ENCODE peak calls at places on chromosomes 13 and 19, in nine cellular contexts. H is left lung; C is stimulated activated CD4-positive, alpha-beta T cell treated with anti-CD3 and anti-CD28 coated beads, Interleukin-1b, Interleukin-23, amount 100 ng/mL, for 4 hours; Q is hepatic stellate cell; T is GM12865; V is NCI-H2081; P is BE2C; D is left colon; G is EL. R is an unnamed sample.

GRCh38 chr19:31110331-31110730 is 238.9 kb downstream of the TSHZ3 start:
- DNase-seq in H (no peak), C (peak), Q (peak), T (no peak), V (no peak), P (no peak), D (no peak), G (peak), R (peak)

GRCh38 chr13:76667551-76667950 is 218.7 kb downstream of the KCTD12 start:
- DNase-seq in H (no peak), C (no peak), Q (no peak), T (peak), V (no peak), P (peak), D (no peak), G (peak), R (peak)

GRCh38 chr13:42176286-42176685 is 95.7 kb upstream of the AKAP11 start:
- DNase-seq in H (no peak), C (no peak), Q (no peak), T (no peak), V (no peak), P (no peak), D (no peak), G (no peak), R (no peak)

GRCh38 chr19:40217027-40217810 is 965 bp downstream of the TTC9B start:
- DNase-seq in H (peak), C (no peak), Q (no peak), T (peak), V (peak), P (no peak), D (peak), G (no peak), R (no peak)

GRCh38 chr19:676343-677105 is at the start of gene FSTL3:
- DNase-seq in H (no peak), C (no peak), Q (peak), T (no peak), V (no peak), P (no peak), D (no peak), G (peak), R (no peak)

GRCh38 chr13:77300176-77301141 is 26.4 kb downstream of the MYCBP2 start:
- DNase-seq in H (no peak), C (no peak), Q (peak), T (peak), V (no peak), P (no peak), D (no peak), G (peak), R (peak)

GRCh38 chr13:112057736-112058518 is 9.0 kb upstream of the SOX1 start:
- DNase-seq in H (no peak), C (no peak), Q (no peak), T (no peak), V (peak), P (no peak), D (no peak), G (no peak), R (no peak)

GRCh38 chr19:16078311-16078758 is 2.0 kb downstream of the TPM4 start:
- DNase-seq in H (no peak), C (no peak), Q (no peak), T (peak), V (no peak), P (peak), D (peak), G (peak), R (peak)

GRCh38 chr13:36530050-36530789 is 97.9 kb downstream of the CCNA1 start:
- DNase-seq in H (no peak), C (no peak), Q (no peak), T (no peak), V (no peak), P (no peak), D (no peak), G (no peak), R (no peak)

GRCh38 chr13:105193026-105193425 is 1342.4 kb downstream of the EFNB2 start:
- DNase-seq in H (no peak), C (no peak), Q (no peak), T (no peak), V (no peak), P (no peak), D (no peak), G (no peak), R (no peak)